ENCODE peak calls at places on chromosome 6, in four cellular contexts. U is natural killer cell, R is lower lobe of right lung, M is left cardiac atrium. T is an unnamed sample.

GRCh38 chr6:113560376-113560775 is 296.8 kb upstream of the MARCKS start:
- ATAC-seq in U (no peak), R (no peak), M (no peak), T (no peak)

GRCh38 chr6:32189082-32189741 is 790 bp downstream of the PBX2 start:
- ATAC-seq in U (no peak), R (peak), M (peak), T (peak)

GRCh38 chr6:144151010-144151727 is 852 bp downstream of the STX11 start:
- ATAC-seq in U (peak), R (peak), M (peak), T (peak)

GRCh38 chr6:135451617-135452190 is 45.8 kb downstream of the AHI1 start:
- ATAC-seq in U (peak), R (no peak), M (no peak), T (peak)

GRCh38 chr6:91097316-91097878 is 510.5 kb upstream of the MAP3K7 start:
- ATAC-seq in U (no peak), R (no peak), M (no peak), T (no peak)

GRCh38 chr6:159760602-159761057 is 1.2 kb upstream of the ACAT2 start:
- ATAC-seq in U (no peak), R (no peak), M (no peak), T (no peak)

GRCh38 chr6:42269553-42269952 is 51.9 kb upstream of the MRPS10 start:
- ATAC-seq in U (peak), R (peak), M (no peak), T (peak)

GRCh38 chr6:25485820-25486559 is 166.0 kb upstream of the SCGN start:
- ATAC-seq in U (no peak), R (no peak), M (peak), T (no peak)

GRCh38 chr6:165847407-165848098 is 184.5 kb upstream of the PDE10A start:
- ATAC-seq in U (no peak), R (no peak), M (peak), T (no peak)

GRCh38 chr6:114108119-114109002 is 137.4 kb upstream of the HDAC2 start:
- ATAC-seq in U (no peak), R (peak), M (peak), T (no peak)

GRCh38 chr6:83265384-83265783 is 72.2 kb downstream of the RWDD2A start:
- ATAC-seq in U (no peak), R (no peak), M (no peak), T (peak)

GRCh38 chr6:130826442-130827246 is 562 bp upstream of the SMLR1 start:
- ATAC-seq in U (no peak), R (no peak), M (no peak), T (no peak)

GRCh38 chr6:11833626-11834592 is 55.3 kb upstream of the ADTRP start:
- ATAC-seq in U (no peak), R (peak), M (no peak), T (no peak)

GRCh38 chr6:524803-525202 is 132.1 kb downstream of the HUS1B start:
- ATAC-seq in U (no peak), R (no peak), M (no peak), T (no peak)

GRCh38 chr6:136897071-136897470 is 25.0 kb upstream of the SLC35D3 start:
- ATAC-seq in U (no peak), R (no peak), M (no peak), T (no peak)

GRCh38 chr6:168225471-168225901 is 94.1 kb downstream of the DACT2 start:
- ATAC-seq in U (no peak), R (no peak), M (peak), T (no peak)

GRCh38 chr6:38897507-38897906 is 151.1 kb upstream of the GLP1R start:
- ATAC-seq in U (no peak), R (no peak), M (no peak), T (no peak)

GRCh38 chr6:166675736-166676135 is 48.7 kb upstream of the RPS6KA2 start:
- ATAC-seq in U (no peak), R (peak), M (no peak), T (no peak)

GRCh38 chr6:137332637-137333228 is 113.5 kb upstream of the IFNGR1 start:
- ATAC-seq in U (no peak), R (peak), M (peak), T (no peak)

GRCh38 chr6:141562801-141563763 is 569.6 kb upstream of the GJE1 start:
- ATAC-seq in U (peak), R (peak), M (peak), T (peak)

GRCh38 chr6:167840526-167841179 is 13.9 kb downstream of the AFDN start:
- ATAC-seq in U (no peak), R (no peak), M (peak), T (no peak)

GRCh38 chr6:7546832-7547714 is 5.6 kb downstream of the DSP start:
- ATAC-seq in U (no peak), R (no peak), M (no peak), T (peak)

GRCh38 chr6:36827261-36828079 is 11.8 kb downstream of the CPNE5 start:
- ATAC-seq in U (peak), R (peak), M (peak), T (peak)

GRCh38 chr6:21582651-21583050 is 10.9 kb upstream of the SOX4 start:
- ATAC-seq in U (no peak), R (no peak), M (no peak), T (no peak)

GRCh38 chr6:130962951-130963350 is 100.1 kb downstream of the EPB41L2 start:
- ATAC-seq in U (no peak), R (no peak), M (peak), T (no peak)

GRCh38 chr6:1111361-1111760 is 200.5 kb upstream of the FOXQ1 start:
- ATAC-seq in U (no peak), R (peak), M (no peak), T (peak)

GRCh38 chr6:3226422-3227362 is 761 bp downstream of the TUBB2B start:
- ATAC-seq in U (no peak), R (peak), M (peak), T (peak)

GRCh38 chr6:158991017-158991723 is 8.8 kb downstream of the RSPH3 start:
- ATAC-seq in U (peak), R (no peak), M (no peak), T (peak)

GRCh38 chr6:44349904-44350649 is 7.6 kb downstream of the SPATS1 start:
- ATAC-seq in U (no peak), R (peak), M (no peak), T (no peak)

GRCh38 chr6:55543633-55544309 is 35.2 kb downstream of the HMGCLL1 start:
- ATAC-seq in U (no peak), R (no peak), M (no peak), T (no peak)

GRCh38 chr6:132065556-132065955 is 114.4 kb upstream of the CCN2 start:
- ATAC-seq in U (no peak), R (no peak), M (no peak), T (no peak)

GRCh38 chr6:38580030-38580429 is 59.7 kb downstream of the BTBD9 start:
- ATAC-seq in U (no peak), R (no peak), M (no peak), T (no peak)

GRCh38 chr6:41505084-41506049 is 40.8 kb upstream of the FOXP4 start:
- ATAC-seq in U (peak), R (peak), M (peak), T (peak)

GRCh38 chr6:151565940-151566339 is 72.1 kb downstream of the CCDC170 start:
- ATAC-seq in U (no peak), R (no peak), M (no peak), T (no peak)

GRCh38 chr6:97594834-97595233 is 311.8 kb upstream of the MMS22L start:
- ATAC-seq in U (no peak), R (no peak), M (peak), T (no peak)

GRCh38 chr6:68919537-68919936 is 284.5 kb downstream of the ADGRB3 start:
- ATAC-seq in U (no peak), R (no peak), M (no peak), T (no peak)

GRCh38 chr6:151497935-151498726 is 4.3 kb downstream of the CCDC170 start:
- ATAC-seq in U (no peak), R (peak), M (no peak), T (no peak)

GRCh38 chr6:41536884-41537347 is 9.3 kb upstream of the FOXP4 start:
- ATAC-seq in U (no peak), R (peak), M (peak), T (peak)

GRCh38 chr6:101434601-101435000 is 41.1 kb downstream of the GRIK2 start:
- ATAC-seq in U (no peak), R (no peak), M (no peak), T (no peak)

T was measured in esophagus mucosa.